ENCODE peak calls at places on chromosomes 4 and X, in four cellular contexts. R, L, O and M are unnamed samples.
A peak's percentile ranks its signal among the peaks of the same experiment; 100 is the strongest.

GRCh38 chr4:56465599-56466295 is 1.7 kb upstream of the SRP72 start:
- DNase-seq in R (no peak), L (no peak), O (peak; percentile 51), M (peak; percentile 11)

GRCh38 chr4:143358923-143359694 is 22.4 kb downstream of the GAB1 start:
- DNase-seq in L (peak; percentile 70), R (peak; percentile 85), O (peak; percentile 45), M (peak; percentile 91)

GRCh38 chrX:86946569-86946968 is 571.0 kb upstream of the KLHL4 start:
- DNase-seq in L (no peak), R (no peak), O (peak; percentile 75), M (peak; percentile 1)

GRCh38 chr4:40003986-40004385 is 26.3 kb upstream of the PDS5A start:
- DNase-seq in O (peak; percentile 82), R (no peak), L (no peak), M (no peak)

GRCh38 chr4:84924439-84924838 is 42.1 kb downstream of the WDFY3 start:
- DNase-seq in L (no peak), O (no peak), R (no peak), M (no peak)

GRCh38 chr4:117577686-117578085 is 456.6 kb upstream of the NDST3 start:
- DNase-seq in L (no peak), R (no peak), O (no peak), M (no peak)

GRCh38 chr4:138158746-138159297 is 83.3 kb downstream of the SLC7A11 start:
- DNase-seq in O (no peak), R (no peak), L (no peak), M (no peak)

GRCh38 chr4:41258783-41259182 is 2.1 kb downstream of the UCHL1 start:
- DNase-seq in R (no peak), O (peak; percentile 41), L (no peak), M (peak; percentile 5)

GRCh38 chr4:24067781-24068193 is 177.9 kb upstream of the PPARGC1A start:
- DNase-seq in O (no peak), R (no peak), L (no peak), M (peak; percentile 1)

GRCh38 chr4:103199009-103199408 is 866 bp upstream of the CENPE start:
- DNase-seq in R (no peak), O (no peak), L (no peak), M (no peak)

GRCh38 chr4:153789741-153790651 is 1.1 kb upstream of the SFRP2 start:
- DNase-seq in L (no peak), R (no peak), O (no peak), M (no peak)

GRCh38 chr4:26325191-26325590 is 4.4 kb downstream of the RBPJ start:
- DNase-seq in O (peak; percentile 76), L (no peak), R (no peak), M (peak; percentile 60)

GRCh38 chr4:101277661-101278060 is 69.7 kb downstream of the PPP3CA start:
- DNase-seq in R (no peak), L (no peak), O (no peak), M (no peak)

GRCh38 chr4:95531141-95531540 is 17.6 kb downstream of the UNC5C start:
- DNase-seq in O (no peak), R (no peak), L (no peak), M (no peak)

GRCh38 chr4:34250562-34250961 is 1993.8 kb downstream of the ARAP2 start:
- DNase-seq in O (no peak), L (no peak), R (no peak), M (no peak)

GRCh38 chr4:17618926-17619325 is 4.5 kb downstream of the MED28 start:
- DNase-seq in L (no peak), R (no peak), O (no peak), M (no peak)

GRCh38 chrX:1496076-1496475 is 40.9 kb downstream of the P2RY8 start:
- DNase-seq in L (no peak), R (no peak), O (no peak), M (no peak)

GRCh38 chr4:133124746-133125145 is 24.3 kb upstream of the PCDH10 start:
- DNase-seq in O (no peak), R (no peak), L (no peak), M (no peak)

GRCh38 chr4:10083861-10084641 is 32.5 kb downstream of the WDR1 start:
- DNase-seq in R (no peak), O (no peak), L (peak; percentile 44), M (no peak)

DNA sequence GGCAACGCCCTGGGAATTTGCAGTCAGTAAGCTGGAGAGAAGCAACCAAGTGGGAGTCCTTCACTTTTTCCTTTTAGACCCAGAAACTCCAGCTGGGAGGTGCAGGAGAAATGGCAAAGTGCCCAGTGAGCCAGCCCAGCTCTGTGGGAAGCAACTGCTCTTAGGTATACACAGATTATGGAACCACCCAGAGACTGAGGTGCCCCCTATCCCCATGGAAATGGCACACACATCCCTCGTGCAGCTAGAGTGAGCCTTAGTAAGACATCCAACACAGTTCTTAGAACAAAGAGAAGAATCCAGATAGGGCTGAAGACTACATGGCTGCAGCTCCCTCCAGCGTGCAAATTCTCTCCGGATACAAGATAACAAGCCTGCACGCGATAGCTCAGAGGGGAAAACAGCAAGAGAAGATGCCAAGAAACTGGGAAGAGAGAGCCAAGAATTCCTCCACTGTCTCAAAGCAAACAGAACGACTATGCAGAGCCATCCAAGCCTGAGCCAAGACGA is 26.6 kb upstream of the IRAK1 start:
- DNase-seq in R (no peak), O (no peak), L (no peak), M (peak; percentile 24)
- H3K4me1 ChIP-seq in R (no peaks in the 10 kb centered on the region), O (no peaks in the 10 kb centered on the region), L (peaks cover 62% of the 10 kb centered on the region), M (no peaks in the 10 kb centered on the region)

DNA sequence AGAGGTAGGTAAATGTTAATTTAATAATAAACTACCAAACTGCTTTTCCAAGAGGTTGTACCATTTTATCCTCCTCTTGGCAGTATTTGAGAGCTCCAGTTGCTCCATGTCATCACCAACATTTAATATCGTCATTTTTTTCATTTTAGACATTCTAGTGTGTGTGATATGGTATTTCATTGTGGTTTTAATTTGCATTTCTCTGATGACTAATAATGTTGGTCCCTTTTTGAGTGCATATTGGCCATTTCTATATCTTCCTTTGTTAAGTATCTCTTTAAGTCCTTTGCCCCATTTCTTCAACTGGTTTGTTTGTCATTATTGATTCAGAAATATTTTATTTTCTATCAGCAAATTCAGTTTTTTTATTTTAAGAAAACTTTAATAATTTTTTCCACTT is 88.8 kb downstream of the MAPK10 start:
- DNase-seq in L (no peak), R (no peak), O (no peak), M (no peak)
- H3K4me1 ChIP-seq in L (no peaks in the 10 kb centered on the region), R (no peaks in the 10 kb centered on the region), O (peaks cover 87% of the 10 kb centered on the region), M (no peaks in the 10 kb centered on the region)

GRCh38 chrX:118565853-118566252 is 70.2 kb downstream of the DOCK11 start:
- DNase-seq in L (no peak), O (peak; percentile 34), R (no peak), M (no peak)
- H3K4me1 ChIP-seq in L (no peaks in the 10 kb centered on the region), O (no peaks in the 10 kb centered on the region), R (no peaks in the 10 kb centered on the region), M (no peaks in the 10 kb centered on the region)

GRCh38 chr4:77159798-77160197 is 2.8 kb downstream of the CCNG2 start:
- DNase-seq in R (no peak), L (no peak), O (no peak), M (no peak)
- H3K4me1 ChIP-seq in R (no peaks in the 10 kb centered on the region), L (peaks cover 29% of the 10 kb centered on the region), O (peaks cover 32% of the 10 kb centered on the region), M (peaks cover 6% of the 10 kb centered on the region)